ENCODE peak calls at places on chromosomes 6 and 20, in five cellular contexts. N is ovary, H is K562, Z is IMR-90, F is A549. G is an unnamed sample.
A peak's percentile ranks its signal among the peaks of the same experiment; 100 is the strongest.

GRCh38 chr6:33622456-33623431 is 1.6 kb downstream of the ITPR3 start:
- DNase-seq in F (no peak), N (peak; percentile 38), Z (no peak), H (no peak), G (no peak)

GRCh38 chr20:59307270-59307669 is 6.9 kb downstream of the EDN3 start:
- DNase-seq in N (no peak), F (no peak), H (no peak), Z (no peak), G (no peak)

GRCh38 chr6:44858998-44859397 is 469.1 kb upstream of the RUNX2 start:
- DNase-seq in F (no peak), N (no peak), Z (no peak), H (no peak), G (no peak)

GRCh38 chr6:80676386-80676785 is 569.9 kb downstream of the BCKDHB start:
- DNase-seq in H (no peak), N (no peak), Z (peak; percentile 52), F (no peak), G (no peak)

GRCh38 chr6:118896339-118897136 is 2.6 kb downstream of the ASF1A start:
- DNase-seq in Z (peak; percentile 69), H (peak; percentile 35), N (no peak), F (peak; percentile 18), G (no peak)

GRCh38 chr6:109062216-109062615 is 32.4 kb downstream of the SESN1 start:
- DNase-seq in H (no peak), F (no peak), N (no peak), Z (no peak), G (no peak)

GRCh38 chr20:23340524-23340923 is 10.1 kb upstream of the NXT1 start:
- DNase-seq in H (peak; percentile 19), F (peak; percentile 83), N (peak; percentile 48), Z (peak; percentile 69), G (no peak)

GRCh38 chr6:159169193-159169555 is at the start of gene FNDC1:
- DNase-seq in H (peak; percentile 83), N (no peak), F (peak; percentile 44), Z (no peak), G (no peak)

GRCh38 chr20:57437267-57437666 is 46.1 kb downstream of the RBM38 start:
- DNase-seq in H (no peak), N (no peak), Z (no peak), F (no peak), G (peak; percentile 67)

GRCh38 chr6:150129616-150130505 is 13.0 kb upstream of the PPP1R14C start:
- DNase-seq in Z (no peak), N (no peak), H (no peak), F (no peak), G (no peak)

GRCh38 chr6:131093334-131093733 is 30.3 kb upstream of the EPB41L2 start:
- DNase-seq in Z (no peak), H (no peak), N (no peak), F (no peak), G (no peak)

GRCh38 chr20:48275325-48275724 is 490.0 kb upstream of the SULF2 start:
- DNase-seq in F (no peak), Z (no peak), H (no peak), N (no peak), G (no peak)

GRCh38 chr6:56888687-56889086 is 66.2 kb upstream of the BEND6 start:
- DNase-seq in N (no peak), H (no peak), F (no peak), Z (no peak), G (no peak)

GRCh38 chr20:38730167-38730988 is 6.1 kb downstream of the SLC32A1 start:
- DNase-seq in H (no peak), N (no peak), Z (no peak), F (no peak), G (no peak)

GRCh38 chr6:30378290-30378937 is 33.5 kb downstream of the RPP21 start:
- DNase-seq in Z (peak; percentile 19), H (peak; percentile 61), N (no peak), F (no peak), G (no peak)

GRCh38 chr6:166614171-166614583 is 12.9 kb downstream of the RPS6KA2 start:
- DNase-seq in Z (no peak), F (no peak), N (no peak), H (no peak), G (no peak)

GRCh38 chr20:16485406-16485805 is 87.8 kb downstream of the KIF16B start:
- DNase-seq in N (no peak), H (no peak), F (no peak), Z (peak; percentile 30), G (no peak)

GRCh38 chr6:132298344-132298949 is 102.8 kb downstream of the MOXD1 start:
- DNase-seq in H (peak; percentile 31), Z (peak; percentile 62), F (peak; percentile 11), N (no peak), G (no peak)

GRCh38 chr20:53362736-53363135 is 230.9 kb downstream of the ZNF217 start:
- DNase-seq in H (no peak), N (no peak), Z (no peak), F (no peak), G (no peak)

GRCh38 chr6:85015396-85015990 is 251.1 kb upstream of the TBX18 start:
- DNase-seq in Z (peak; percentile 42), N (peak; percentile 15), H (peak; percentile 45), F (peak; percentile 31), G (no peak)

GRCh38 chr20:9392892-9393857 is 121.2 kb upstream of the LAMP5 start:
- DNase-seq in F (peak; percentile 73), Z (peak; percentile 73), H (peak; percentile 9), N (peak; percentile 19), G (no peak)

GRCh38 chr20:37670426-37670825 is 23.4 kb upstream of the CTNNBL1 start:
- DNase-seq in F (no peak), Z (no peak), H (no peak), N (no peak), G (no peak)

GRCh38 chr6:36068012-36068392 is 40.4 kb downstream of the MAPK14 start:
- DNase-seq in N (no peak), Z (no peak), F (no peak), H (no peak), G (no peak)

GRCh38 chr6:28635547-28636158 is 110.0 kb downstream of the GPX5 start:
- DNase-seq in F (no peak), N (no peak), H (no peak), Z (no peak), G (no peak)

GRCh38 chr6:36025260-36025931 is 955 bp upstream of the SLC26A8 start:
- DNase-seq in H (peak; percentile 51), F (no peak), N (no peak), Z (peak; percentile 65), G (no peak)

GRCh38 chr6:104689551-104690205 is 170.0 kb downstream of the HACE1 start:
- DNase-seq in Z (peak; percentile 28), F (no peak), H (no peak), N (no peak), G (no peak)

GRCh38 chr20:59177266-59178250 is 13.9 kb downstream of the ZNF831 start:
- DNase-seq in Z (no peak), F (no peak), H (no peak), N (no peak), G (no peak)

GRCh38 chr6:24497254-24497989 is 2.7 kb downstream of the ALDH5A1 start:
- DNase-seq in N (no peak), Z (no peak), F (no peak), H (no peak), G (no peak)

DNA sequence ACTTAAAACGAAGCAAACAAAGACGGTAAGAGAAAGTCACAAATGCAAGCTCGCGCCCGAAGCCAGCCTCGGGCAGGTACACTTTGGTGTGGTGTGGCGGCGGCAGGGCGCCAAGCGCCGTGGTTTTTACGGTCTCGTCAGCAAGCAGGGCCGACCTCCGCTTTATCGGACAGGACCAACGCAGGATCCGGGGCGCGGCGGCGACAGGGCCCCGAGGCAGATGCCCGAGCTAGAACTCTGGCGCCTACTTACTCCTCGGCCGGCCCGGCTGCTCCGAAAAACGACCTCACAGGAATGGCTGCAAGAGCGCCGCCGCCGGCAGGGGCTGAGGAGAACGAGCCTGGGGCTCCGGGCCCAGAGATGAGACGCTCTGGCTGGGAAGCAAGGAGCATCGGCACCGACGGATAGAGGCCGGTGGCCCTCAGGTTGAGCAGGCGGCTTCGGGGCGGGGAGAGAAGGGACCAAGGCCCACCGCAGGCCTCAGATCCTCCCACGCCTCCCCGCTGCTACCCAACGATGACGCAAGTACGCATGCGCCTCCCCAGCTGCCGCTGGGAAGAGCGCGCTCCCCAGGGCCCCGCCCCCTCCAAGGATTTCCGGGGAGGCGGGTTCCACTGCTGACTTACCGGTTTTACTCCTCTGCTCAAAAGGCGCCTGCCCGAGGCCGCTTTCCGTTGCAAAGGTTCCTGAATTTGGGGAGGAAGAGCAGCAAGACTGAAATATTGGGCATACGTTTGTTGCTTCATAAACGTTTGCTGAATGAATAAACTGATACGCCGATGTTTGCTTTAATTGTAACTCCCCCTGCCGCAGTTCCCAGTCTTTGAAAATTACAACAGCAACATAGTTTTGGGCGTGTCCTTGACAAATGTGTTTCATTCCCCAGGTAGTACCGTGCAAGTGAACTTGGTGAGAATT is 60.5 kb downstream of the FAM217A start:
- DNase-seq in H (peak; percentile 96), F (peak; percentile 63), Z (peak; percentile 95), N (peak; percentile 95), G (peak; percentile 99)
- TF ChIP-seq POLR2A in H (peak; percentile 93), F (peak; percentile 64), Z (peak; percentile 80), N (peak; percentile 90), G (no peak)

GRCh38 chr6:143015300-143015706 is 45.4 kb upstream of the AIG1 start:
- DNase-seq in H (no peak), F (no peak), N (no peak), Z (no peak), G (no peak)

GRCh38 chr6:143018955-143019354 is 41.7 kb upstream of the AIG1 start:
- DNase-seq in F (no peak), N (no peak), H (no peak), Z (peak; percentile 20), G (no peak)

DNA sequence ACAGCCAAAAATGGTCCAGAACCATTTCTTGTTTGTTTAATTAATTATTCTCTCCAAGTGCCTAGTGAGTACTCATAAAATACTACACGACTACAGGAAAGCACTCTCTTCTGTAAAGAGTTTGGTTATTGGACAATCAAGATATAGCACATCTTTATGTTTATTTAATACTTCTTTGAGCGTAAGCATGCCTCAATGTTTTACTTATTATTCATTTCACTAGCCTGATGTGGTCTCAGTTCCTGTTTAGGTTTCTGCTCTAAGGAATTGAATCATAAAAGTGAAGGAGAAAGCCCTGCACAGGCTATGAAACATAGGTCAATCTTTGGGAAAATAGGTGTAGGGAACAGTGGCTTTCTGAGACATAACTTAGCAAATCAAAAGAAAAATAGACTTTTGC is 45.9 kb upstream of the AIG1 start:
- DNase-seq in N (no peak), Z (peak; percentile 37), H (no peak), F (no peak), G (no peak)
- H3K4me1 ChIP-seq in N (peaks cover 1% of the 10 kb centered on the region), Z (no peaks in the 10 kb centered on the region), H (no peaks in the 10 kb centered on the region), F (no peaks in the 10 kb centered on the region), G (no peaks in the 10 kb centered on the region)

GRCh38 chr20:62500237-62500864 is 24.6 kb upstream of the GATA5 start:
- DNase-seq in Z (peak; percentile 20), F (peak; percentile 80), N (peak; percentile 66), H (peak; percentile 89), G (peak; percentile 94)

GRCh38 chr20:62503414-62504178 is 27.8 kb upstream of the GATA5 start:
- DNase-seq in N (no peak), F (no peak), Z (no peak), H (peak; percentile 66), G (no peak)

GRCh38 chr20:62499758-62500236 is 24.0 kb upstream of the GATA5 start:
- DNase-seq in H (no peak), N (no peak), Z (no peak), F (no peak), G (no peak)

GRCh38 chr20:62502496-62503095 is 26.8 kb upstream of the GATA5 start:
- DNase-seq in N (no peak), H (no peak), F (no peak), Z (no peak), G (no peak)

GRCh38 chr20:62501801-62502495 is 26.2 kb upstream of the GATA5 start:
- DNase-seq in F (no peak), Z (peak; percentile 63), N (no peak), H (no peak), G (no peak)
- TF ChIP-seq POLR2A in F (no peak), Z (no peak), N (no peak), H (no peak), G (no peak)

GRCh38 chr20:46401478-46401860 is 4.9 kb downstream of the ELMO2 start:
- DNase-seq in Z (no peak), F (no peak), H (no peak), N (no peak), G (no peak)
- H3K4me1 ChIP-seq in Z (peaks cover 21% of the 10 kb centered on the region), F (peaks cover 7% of the 10 kb centered on the region), H (peaks cover 19% of the 10 kb centered on the region), N (peaks cover 18% of the 10 kb centered on the region), G (peaks cover 89% of the 10 kb centered on the region)